ENCODE peak calls at places on chromosomes 2 and 18, in four cellular contexts. M is caudate nucleus, P is Caki2, A is fibroblast of lung. S is an unnamed sample.

GRCh38 chr2:172373761-172374160 is 53.6 kb upstream of the ITGA6 start:
- DNase-seq in A (peak), P (no peak), M (no peak), S (no peak)

GRCh38 chr2:17239550-17239949 is 278.7 kb downstream of the RAD51AP2 start:
- DNase-seq in A (no peak), M (no peak), P (no peak), S (no peak)

GRCh38 chr2:169910109-169910799 is 83.0 kb downstream of the UBR3 start:
- DNase-seq in A (peak), P (no peak), M (no peak), S (no peak)

GRCh38 chr2:212294816-212295215 is 243.8 kb downstream of the ERBB4 start:
- DNase-seq in M (no peak), P (no peak), A (no peak), S (no peak)

GRCh38 chr2:31382452-31383120 is 32.0 kb downstream of the XDH start:
- DNase-seq in A (peak), M (no peak), P (no peak), S (peak)

GRCh38 chr2:31239842-31240198 is 5.9 kb downstream of the EHD3 start:
- DNase-seq in A (peak), P (no peak), M (no peak), S (peak)

GRCh38 chr2:95348609-95349567 is 51.7 kb downstream of the KCNIP3 start:
- DNase-seq in P (no peak), M (no peak), A (peak), S (no peak)

GRCh38 chr2:204226305-204226861 is 289.8 kb downstream of the ICOS start:
- DNase-seq in A (no peak), M (no peak), P (no peak), S (no peak)

GRCh38 chr2:165305391-165306096 is 66.3 kb downstream of the SCN2A start:
- DNase-seq in A (peak), P (no peak), M (no peak), S (no peak)

GRCh38 chr2:1563943-1564342 is 150.7 kb downstream of the TPO start:
- DNase-seq in P (no peak), A (no peak), M (no peak), S (no peak)

GRCh38 chr2:216635701-216636541 is 2.7 kb downstream of the IGFBP2 start:
- DNase-seq in A (peak), P (no peak), M (no peak), S (no peak)

GRCh38 chr2:27956895-27957294 is 66.4 kb downstream of the BABAM2 start:
- DNase-seq in P (no peak), A (peak), M (no peak), S (peak)

GRCh38 chr2:60973705-60974104 is 43.8 kb upstream of the PEX13 start:
- DNase-seq in A (no peak), M (no peak), P (no peak), S (no peak)

GRCh38 chr2:231245253-231246094 is 47.0 kb downstream of the ARMC9 start:
- DNase-seq in P (no peak), A (no peak), M (no peak), S (no peak)

GRCh38 chr2:107009275-107009674 is 123.3 kb upstream of the ST6GAL2 start:
- DNase-seq in P (no peak), M (no peak), A (no peak), S (no peak)

GRCh38 chr2:45256867-45257641 is 247.8 kb upstream of the SIX2 start:
- DNase-seq in P (no peak), M (no peak), A (no peak), S (peak)

GRCh38 chr2:234873828-234874173 is 78.0 kb upstream of the SH3BP4 start:
- DNase-seq in M (no peak), A (peak), P (no peak), S (no peak)

GRCh38 chr18:770583-770961 is 41.5 kb downstream of the YES1 start:
- DNase-seq in A (no peak), M (no peak), P (no peak), S (no peak)

GRCh38 chr2:222747526-222748160 is 76.2 kb downstream of the MOGAT1 start:
- DNase-seq in M (no peak), P (no peak), A (no peak), S (no peak)

GRCh38 chr2:80073134-80073561 is 231.4 kb downstream of the LRRTM1 start:
- DNase-seq in A (peak), M (peak), P (peak), S (peak)

GRCh38 chr2:235486729-235487128 is 7.1 kb upstream of the AGAP1 start:
- DNase-seq in P (no peak), M (no peak), A (no peak), S (no peak)

GRCh38 chr2:127606594-127607398 is 39.2 kb upstream of the GPR17 start:
- DNase-seq in M (no peak), P (no peak), A (no peak), S (no peak)

GRCh38 chr2:145273840-145274239 is 753.9 kb upstream of the ZEB2 start:
- DNase-seq in M (no peak), P (peak), A (no peak), S (no peak)

GRCh38 chr2:190637903-190638618 is 10.8 kb upstream of the NAB1 start:
- DNase-seq in A (peak), M (peak), P (no peak), S (no peak)